ENCODE peak calls at places on chromosomes 4 and X, in ten cellular contexts. O is heart left ventricle, I is stomach, Q is ovary, U is cardiac muscle cell, V is right atrium auricular region, G is left lung, P is right lobe of liver, B is prostate gland, L is lung. Y is an unnamed sample.
A peak's percentile ranks its signal among the peaks of the same experiment; 100 is the strongest.

GRCh38 chr4:115323106-115323684 is 209.8 kb upstream of the NDST4 start:
- DNase-seq in B (no peak), V (no peak), U (no peak), L (no peak), P (no peak), Q (no peak), O (no peak), I (no peak), G (no peak), Y (no peak)

GRCh38 chr4:93764647-93765246 is 63.8 kb upstream of the ATOH1 start:
- DNase-seq in U (peak; percentile 62), P (no peak), L (no peak), I (no peak), Q (no peak), V (no peak), B (peak; percentile 7), G (no peak), O (no peak), Y (no peak)

GRCh38 chr4:89800012-89800516 is 36.9 kb downstream of the SNCA start:
- DNase-seq in U (peak; percentile 60), L (no peak), Q (no peak), P (no peak), V (no peak), O (no peak), I (no peak), B (no peak), G (no peak), Y (no peak)

GRCh38 chr4:112894951-112895350 is 154.5 kb upstream of the ANK2 start:
- DNase-seq in L (no peak), Q (no peak), O (no peak), V (no peak), I (no peak), G (no peak), B (no peak), P (no peak), U (no peak), Y (no peak)

GRCh38 chr4:122921971-122922876 is at the start of gene NUDT6:
- DNase-seq in P (peak; percentile 55), G (peak; percentile 87), I (peak; percentile 57), B (peak; percentile 31), Q (peak; percentile 52), U (peak; percentile 83), L (peak; percentile 62), O (peak; percentile 57), V (peak; percentile 71), Y (peak; percentile 56)

GRCh38 chrX:141341341-141341740 is 99.0 kb upstream of the SPANXC start:
- DNase-seq in U (peak; percentile 84), I (no peak), L (no peak), Q (no peak), B (no peak), V (no peak), P (no peak), O (no peak), G (no peak), Y (no peak)

GRCh38 chr4:123856689-123857545 is 460.3 kb downstream of the SPRY1 start:
- DNase-seq in B (peak; percentile 8), O (peak; percentile 56), L (no peak), U (peak; percentile 79), Q (peak; percentile 50), P (no peak), V (peak; percentile 77), I (peak; percentile 36), G (no peak), Y (peak; percentile 24)

GRCh38 chr4:143203577-143203976 is 18.9 kb downstream of the USP38 start:
- DNase-seq in G (no peak), Q (no peak), V (no peak), I (no peak), L (no peak), U (no peak), P (no peak), B (no peak), O (no peak), Y (no peak)

GRCh38 chr4:119238068-119238722 is 25.7 kb downstream of the USP53 start:
- DNase-seq in L (no peak), B (no peak), Q (no peak), V (no peak), U (no peak), P (no peak), O (no peak), I (no peak), G (no peak), Y (no peak)

GRCh38 chr4:69828828-69829227 is 31.1 kb downstream of the SULT1E1 start:
- DNase-seq in O (no peak), L (no peak), Q (no peak), V (no peak), B (no peak), I (no peak), U (peak; percentile 37), G (no peak), P (no peak), Y (no peak)

GRCh38 chr4:8005033-8005808 is 65.6 kb upstream of the AFAP1 start:
- DNase-seq in L (no peak), G (peak; percentile 77), P (no peak), V (no peak), I (no peak), Q (no peak), B (no peak), O (no peak), U (no peak), Y (no peak)

GRCh38 chr4:144174401-144175067 is 34.0 kb upstream of the GYPA start:
- DNase-seq in Q (no peak), O (no peak), B (peak; percentile 13), P (no peak), L (no peak), V (no peak), U (peak; percentile 77), I (no peak), G (no peak), Y (no peak)

GRCh38 chr4:20395160-20395773 is 143.6 kb downstream of the SLIT2 start:
- DNase-seq in G (no peak), O (no peak), V (no peak), I (peak; percentile 38), P (peak; percentile 20), L (no peak), Q (no peak), B (peak; percentile 7), U (peak; percentile 52), Y (no peak)

GRCh38 chr4:114857831-114858230 is 255.6 kb downstream of the NDST4 start:
- DNase-seq in Q (no peak), O (no peak), U (no peak), P (no peak), G (no peak), L (no peak), I (no peak), B (no peak), V (no peak), Y (no peak)

GRCh38 chr4:151850751-151851150 is 89.9 kb upstream of the GATB start:
- DNase-seq in Q (no peak), O (no peak), U (peak; percentile 27), L (no peak), V (no peak), P (no peak), I (no peak), G (no peak), B (no peak), Y (no peak)
- H3K27ac ChIP-seq in Q (no peak overlapping the region), O (no peak overlapping the region), U (no peak overlapping the region), L (no peak overlapping the region), V (no peak overlapping the region), P (no peak overlapping the region), I (no peak overlapping the region), G (no peak overlapping the region), B (no peak overlapping the region), Y (no peak overlapping the region)

DNA sequence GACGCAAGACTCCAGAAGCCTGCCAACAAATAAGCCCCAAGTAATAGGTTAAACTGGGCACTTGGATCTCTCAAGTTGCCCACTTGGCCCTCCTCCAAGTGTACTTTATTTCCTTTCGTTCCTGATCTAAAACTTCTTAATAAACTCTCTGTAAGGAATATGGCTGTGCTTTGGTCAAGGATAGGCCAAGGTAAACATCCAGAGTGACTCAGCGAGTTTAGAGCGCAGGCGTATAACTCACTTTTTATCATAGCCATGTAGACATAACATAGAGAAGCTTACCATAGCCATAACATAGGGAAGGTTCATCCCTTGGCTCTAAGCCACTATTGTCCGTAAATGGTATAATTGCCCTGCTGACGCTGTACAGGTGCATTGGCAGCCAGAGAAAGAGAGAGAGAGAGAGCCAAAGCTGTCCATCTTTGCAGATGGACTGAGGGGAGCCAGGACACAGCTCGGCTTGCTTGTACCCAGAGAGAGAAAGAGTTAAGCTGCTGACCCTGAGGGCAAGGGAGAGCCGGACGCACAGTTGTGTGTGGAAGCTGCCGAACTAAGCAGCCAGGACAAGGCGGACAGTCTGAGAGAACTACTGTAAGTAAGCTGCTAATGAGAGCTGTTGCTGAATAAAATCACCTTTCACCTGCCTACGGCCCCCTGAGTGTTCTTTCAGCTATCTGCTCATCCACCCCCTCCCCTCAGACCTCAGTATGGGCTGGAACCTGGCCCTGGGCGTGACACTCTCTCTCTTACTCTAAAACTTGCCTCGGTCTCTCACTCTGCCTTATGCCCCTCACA is 1.8 kb downstream of the TLR1 start:
- DNase-seq in B (no peak), O (no peak), G (no peak), P (no peak), I (no peak), L (no peak), U (no peak), V (no peak), Q (no peak), Y (no peak)
- H3K4me1 ChIP-seq in B (no peaks in the 10 kb centered on the region), O (peaks cover 8% of the 10 kb centered on the region), G (peaks cover 53% of the 10 kb centered on the region), P (no peaks in the 10 kb centered on the region), I (no peaks in the 10 kb centered on the region), L (peaks cover 4% of the 10 kb centered on the region), U (no peaks in the 10 kb centered on the region), V (peaks cover 12% of the 10 kb centered on the region), Q (peaks cover 4% of the 10 kb centered on the region), Y (peaks cover 6% of the 10 kb centered on the region)

DNA sequence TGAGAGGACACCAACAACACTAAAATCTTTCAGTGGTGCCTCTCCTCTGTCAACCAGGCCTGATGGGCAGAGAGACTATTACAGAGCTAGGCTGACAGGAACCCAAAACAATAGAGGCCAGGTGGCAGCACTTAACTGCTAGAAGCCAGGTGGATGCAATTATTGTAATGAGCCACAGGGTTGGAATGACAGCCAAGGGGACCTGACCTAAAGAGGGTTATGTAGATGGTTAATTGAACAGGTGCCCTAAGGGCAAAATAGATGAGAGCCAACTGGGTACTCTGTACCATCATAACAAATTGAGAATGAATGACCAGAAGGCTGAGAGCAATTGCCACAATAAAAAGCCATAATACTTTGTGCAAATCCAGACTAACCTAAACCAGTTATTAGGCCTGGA is 24.7 kb upstream of the FRAS1 start:
- DNase-seq in V (no peak), O (no peak), P (no peak), L (no peak), G (no peak), B (no peak), I (no peak), Q (no peak), U (no peak), Y (no peak)
- TF ChIP-seq CTCF in V (no peak), O (no peak), P (no peak), L (no peak), G (no peak), B (no peak), I (no peak), Q (no peak), U (no peak), Y (no peak)

DNA sequence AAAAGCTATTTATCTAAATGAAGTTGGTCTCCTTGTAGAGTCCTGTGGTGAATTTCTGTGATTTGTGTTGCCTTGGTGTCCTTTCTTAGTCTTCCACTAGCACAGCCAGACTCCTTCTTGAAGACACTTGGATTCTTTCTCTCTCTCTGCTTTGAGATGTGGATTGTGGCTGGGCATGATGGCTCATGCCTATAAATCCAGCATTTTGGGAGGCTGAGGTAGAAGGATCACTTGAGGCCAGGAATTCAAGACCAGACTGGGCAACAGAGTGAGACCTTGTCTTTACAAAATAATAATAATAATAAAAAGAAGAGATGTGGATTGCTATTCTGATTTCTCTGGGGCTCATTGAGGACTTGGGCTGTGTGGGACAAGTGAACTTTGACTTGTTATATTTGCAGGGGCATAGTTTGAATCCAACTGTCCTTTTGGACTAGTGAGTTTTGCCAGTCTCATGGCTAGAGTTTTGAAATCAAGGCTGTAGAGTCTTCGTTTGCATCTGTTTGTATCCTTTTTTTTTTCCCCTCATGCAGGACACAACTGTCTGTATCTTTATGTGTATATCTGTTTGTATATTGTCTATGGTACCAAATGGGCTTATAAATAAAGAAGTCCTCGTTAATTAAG is 11.1 kb upstream of the SMIM14 start:
- DNase-seq in I (no peak), B (no peak), U (no peak), L (no peak), G (no peak), Q (no peak), P (no peak), V (no peak), O (no peak), Y (no peak)
- H3K27ac ChIP-seq in I (no peak overlapping the region), B (no peak overlapping the region), U (no peak overlapping the region), L (no peak overlapping the region), G (no peak overlapping the region), Q (no peak overlapping the region), P (peak overlapping the region; percentile 87), V (no peak overlapping the region), O (no peak overlapping the region), Y (no peak overlapping the region)

Y was measured in heart right ventricle.